ENCODE peak calls at places on chromosomes 12 and 14, in five cellular contexts. B is H9, P is neuronal stem cell, F is mesenchymal stem cell, X is H1. O is an unnamed sample.

GRCh38 chr14:69613312-69614073 is 2.1 kb downstream of the SUSD6 start:
- DNase-seq in X (no peak), B (no peak), F (no peak), P (no peak), O (no peak)

GRCh38 chr12:38384816-38385491 is 68.4 kb downstream of the ALG10B start:
- DNase-seq in B (peak; percentile 69), F (no peak), P (no peak), X (peak; percentile 53), O (peak; percentile 54)

GRCh38 chr14:22918519-22918808 is 485 bp downstream of the RBM23 start:
- DNase-seq in P (no peak), X (no peak), F (no peak), B (no peak), O (no peak)

GRCh38 chr14:99241314-99242035 is 30.5 kb downstream of the BCL11B start:
- DNase-seq in B (no peak), P (no peak), F (no peak), X (no peak), O (no peak)

GRCh38 chr12:89098390-89099102 is 253.8 kb downstream of the DUSP6 start:
- DNase-seq in B (peak; percentile 89), X (peak; percentile 70), F (peak; percentile 40), P (no peak), O (no peak)

GRCh38 chr12:25436206-25436912 is 116.7 kb downstream of the LMNTD1 start:
- DNase-seq in X (peak; percentile 54), F (peak; percentile 76), P (peak; percentile 52), B (peak; percentile 47), O (peak; percentile 15)

GRCh38 chr12:29242921-29243431 is 93.9 kb downstream of the FAR2 start:
- DNase-seq in P (no peak), F (peak; percentile 37), X (no peak), B (no peak), O (no peak)

GRCh38 chr12:28568083-28568482 is 377.8 kb downstream of the CCDC91 start:
- DNase-seq in B (no peak), F (peak; percentile 87), P (no peak), X (no peak), O (peak; percentile 71)

GRCh38 chr14:70350078-70350477 is 9.4 kb downstream of the COX16 start:
- DNase-seq in B (peak; percentile 81), X (peak; percentile 50), P (no peak), F (no peak), O (no peak)

GRCh38 chr12:91926810-91927209 is 218.8 kb downstream of the BTG1 start:
- DNase-seq in F (peak; percentile 92), P (no peak), B (no peak), X (no peak), O (no peak)

GRCh38 chr14:62064741-62065323 is 302.6 kb downstream of the SNAPC1 start:
- DNase-seq in X (no peak), B (no peak), F (no peak), P (no peak), O (no peak)

GRCh38 chr12:79844693-79845092 is 90.2 kb downstream of the PPP1R12A start:
- DNase-seq in X (no peak), F (peak; percentile 74), P (peak; percentile 31), B (peak; percentile 50), O (no peak)

GRCh38 chr14:97385727-97386126 is 588.5 kb downstream of the VRK1 start:
- DNase-seq in P (no peak), X (no peak), F (no peak), B (no peak), O (no peak)

GRCh38 chr12:89752331-89752730 is 43.7 kb upstream of the ATP2B1 start:
- DNase-seq in P (no peak), B (no peak), X (no peak), F (no peak), O (no peak)

GRCh38 chr14:73254247-73255004 is 17.1 kb downstream of the PAPLN start:
- DNase-seq in B (no peak), F (no peak), P (no peak), X (no peak), O (peak; percentile 23)

GRCh38 chr12:130632582-130633174 is 83.4 kb downstream of the RIMBP2 start:
- DNase-seq in B (no peak), F (no peak), X (no peak), P (no peak), O (no peak)

GRCh38 chr12:21827135-21827534 is 52.6 kb upstream of the KCNJ8 start:
- DNase-seq in X (no peak), B (no peak), P (no peak), F (no peak), O (no peak)

GRCh38 chr12:121189887-121190155 is 20.1 kb upstream of the P2RX4 start:
- DNase-seq in B (no peak), P (no peak), X (no peak), F (no peak), O (no peak)
- H2BK12ac ChIP-seq in B (no peak overlapping the region), P (no peak overlapping the region), X (peak overlapping the region; percentile 23), F (peak overlapping the region; percentile 23), O (no peak overlapping the region)

GRCh38 chr12:127559349-127560040 is 707.5 kb upstream of the TMEM132C start:
- DNase-seq in X (peak; percentile 72), F (peak; percentile 97), P (no peak), B (peak; percentile 83), O (no peak)

GRCh38 chr12:127560041-127560478 is 706.9 kb upstream of the TMEM132C start:
- DNase-seq in F (no peak), B (no peak), P (no peak), X (no peak), O (no peak)

GRCh38 chr12:127555071-127555470 is 711.9 kb upstream of the TMEM132C start:
- DNase-seq in P (no peak), F (no peak), X (no peak), B (no peak), O (no peak)

GRCh38 chr12:127556487-127556886 is 710.5 kb upstream of the TMEM132C start:
- DNase-seq in X (no peak), P (no peak), B (no peak), F (no peak), O (no peak)

GRCh38 chr12:127558363-127558762 is 708.6 kb upstream of the TMEM132C start:
- DNase-seq in P (no peak), B (no peak), X (no peak), F (peak; percentile 44), O (no peak)
- H3K4me2 ChIP-seq in P (no peak overlapping the region), B (no peak overlapping the region), X (no peak overlapping the region), F (no peak overlapping the region), O (no peak overlapping the region)

DNA sequence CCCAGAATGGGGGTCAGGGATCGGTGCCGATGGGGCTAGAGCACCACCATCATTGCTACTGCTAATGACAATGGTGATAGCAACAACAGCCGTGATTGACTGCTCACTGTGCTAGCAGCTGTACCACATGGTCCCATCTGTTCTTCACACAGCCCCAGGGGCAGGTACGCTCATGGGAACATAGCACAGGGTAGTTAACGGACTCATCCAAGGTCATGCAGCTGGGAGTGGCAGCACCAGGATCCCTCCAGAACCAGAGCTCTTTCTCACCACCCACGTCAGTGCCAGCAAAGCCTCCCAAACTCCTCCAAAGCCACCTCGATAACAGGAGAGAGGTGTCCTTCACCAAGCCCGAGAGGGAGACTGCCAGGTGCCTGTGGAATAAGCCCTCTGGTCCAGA is 11.2 kb upstream of the DYNC1H1 start:
- DNase-seq in B (no peak), P (no peak), X (no peak), F (no peak), O (no peak)
- H2BK12ac ChIP-seq in B (no peak overlapping the region), P (no peak overlapping the region), X (no peak overlapping the region), F (no peak overlapping the region), O (no peak overlapping the region)

DNA sequence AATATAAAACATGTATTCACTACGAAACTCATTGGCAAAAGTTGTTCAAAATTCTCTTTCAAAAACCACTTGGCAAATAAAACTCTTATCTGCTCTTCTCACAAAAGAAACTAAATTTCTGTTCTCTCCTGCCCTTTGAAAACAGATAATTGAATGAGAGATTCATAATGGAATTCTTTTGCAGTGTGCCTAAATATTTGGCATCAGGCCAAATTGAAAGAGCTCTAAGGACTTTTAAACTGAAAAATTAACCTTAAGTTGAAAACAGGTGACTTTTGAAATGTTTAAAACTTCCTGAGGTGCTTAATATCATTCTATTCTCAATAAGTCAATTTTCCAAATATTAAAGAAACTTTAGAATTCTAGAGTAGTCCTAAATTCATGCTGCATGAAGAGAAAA is 136.4 kb downstream of the FSCB start:
- DNase-seq in X (no peak), B (no peak), P (no peak), F (no peak), O (no peak)
- H3K4me2 ChIP-seq in X (no peak overlapping the region), B (no peak overlapping the region), P (no peak overlapping the region), F (no peak overlapping the region), O (no peak overlapping the region)

DNA sequence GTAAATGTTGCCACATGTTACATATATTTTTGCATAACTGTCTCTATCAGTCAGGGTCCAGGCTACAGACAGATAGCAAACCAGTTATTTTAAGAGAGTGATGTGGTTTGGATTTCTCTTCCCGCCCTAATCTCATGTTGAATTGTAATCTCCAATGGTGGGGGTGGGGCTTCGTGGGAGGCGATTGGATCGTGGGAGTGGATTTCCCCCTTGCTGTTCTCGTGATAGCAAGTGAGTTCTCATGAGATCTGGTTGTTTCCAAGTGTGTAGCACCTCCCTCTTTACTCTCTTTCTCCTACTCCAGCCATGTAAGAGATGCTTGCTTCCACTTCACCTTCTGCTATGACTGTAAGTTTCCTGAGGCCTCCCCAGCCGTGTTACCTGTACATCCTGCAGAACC is 704.2 kb upstream of the TBX3 start:
- DNase-seq in F (no peak), X (no peak), B (no peak), P (no peak), O (no peak)
- H2BK12ac ChIP-seq in F (no peak overlapping the region), X (no peak overlapping the region), B (no peak overlapping the region), P (no peak overlapping the region), O (no peak overlapping the region)

GRCh38 chr14:42806909-42807315 is 1200.2 kb downstream of the LRFN5 start:
- DNase-seq in X (no peak), B (no peak), P (no peak), F (peak; percentile 60), O (no peak)
- H3K4me2 ChIP-seq in X (no peak overlapping the region), B (no peak overlapping the region), P (no peak overlapping the region), F (no peak overlapping the region), O (no peak overlapping the region)

GRCh38 chr14:95409472-95410307 is 90.0 kb upstream of the CLMN start:
- DNase-seq in B (no peak), P (no peak), X (no peak), F (no peak), O (no peak)
- H2BK12ac ChIP-seq in B (no peak overlapping the region), P (no peak overlapping the region), X (no peak overlapping the region), F (no peak overlapping the region), O (no peak overlapping the region)

GRCh38 chr14:66422019-66422946 is 63.9 kb upstream of the CCDC196 start:
- DNase-seq in P (no peak), X (no peak), B (no peak), F (no peak), O (no peak)
- H3K4me2 ChIP-seq in P (no peak overlapping the region), X (no peak overlapping the region), B (no peak overlapping the region), F (no peak overlapping the region), O (no peak overlapping the region)

GRCh38 chr14:59118171-59118570 is 70.3 kb upstream of the DAAM1 start:
- DNase-seq in P (no peak), F (no peak), X (no peak), B (no peak), O (no peak)
- H2BK12ac ChIP-seq in P (no peak overlapping the region), F (no peak overlapping the region), X (no peak overlapping the region), B (no peak overlapping the region), O (no peak overlapping the region)

DNA sequence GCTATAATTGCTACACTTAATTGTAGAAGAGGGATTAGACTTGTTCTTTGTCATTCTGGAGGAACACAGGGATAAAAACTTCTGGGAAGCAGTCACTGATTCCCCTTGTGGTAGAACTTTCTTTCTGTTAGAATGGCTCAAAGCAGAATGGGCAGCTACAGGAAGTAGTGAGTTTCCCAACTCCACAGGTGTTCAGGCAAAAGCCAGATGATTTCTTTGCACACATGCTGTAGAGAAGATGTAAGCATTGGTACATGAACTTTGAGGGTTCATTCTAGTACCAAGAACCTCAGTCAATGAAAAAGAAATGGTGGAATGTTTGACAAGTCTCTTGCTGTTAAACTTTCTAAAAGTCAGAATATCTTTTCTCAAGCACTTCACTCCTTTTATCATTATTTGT is 4.3 kb downstream of the NDUFA9 start:
- DNase-seq in P (no peak), B (no peak), F (peak; percentile 5), X (no peak), O (no peak)
- H3K4me2 ChIP-seq in P (no peak overlapping the region), B (no peak overlapping the region), F (no peak overlapping the region), X (no peak overlapping the region), O (no peak overlapping the region)